ENCODE peak calls at places on chromosomes 1 and 21, in four cellular contexts. G is Calu3, N is tibial nerve, J is lower leg skin. T is an unnamed sample.

GRCh38 chr1:37575692-37576091 is 19.0 kb downstream of the DNALI1 start:
- DNase-seq in G (no peak), N (no peak), J (no peak), T (no peak)

GRCh38 chr1:54971317-54971791 is 9.1 kb upstream of the TMEM61 start:
- DNase-seq in N (no peak), G (peak; percentile 49), J (no peak), T (peak; percentile 83)

GRCh38 chr21:38352536-38353219 is 95.9 kb downstream of the KCNJ15 start:
- DNase-seq in G (peak; percentile 75), N (peak; percentile 45), J (peak; percentile 66), T (peak; percentile 69)

GRCh38 chr1:169484683-169485426 is 889 bp downstream of the SLC19A2 start:
- DNase-seq in N (peak; percentile 18), G (peak; percentile 60), J (peak; percentile 55), T (peak; percentile 25)

GRCh38 chr1:58570094-58570493 is 7.0 kb downstream of the TACSTD2 start:
- DNase-seq in N (no peak), G (no peak), J (no peak), T (no peak)

GRCh38 chr1:228725178-228725577 is 10.1 kb upstream of the RHOU start:
- DNase-seq in N (no peak), G (no peak), J (no peak), T (no peak)

GRCh38 chr1:85343213-85343611 is 66.8 kb upstream of the BCL10 start:
- DNase-seq in N (no peak), J (no peak), G (no peak), T (no peak)

GRCh38 chr1:56339786-56340465 is 239.4 kb downstream of the PLPP3 start:
- DNase-seq in G (no peak), N (no peak), J (no peak), T (no peak)

GRCh38 chr1:43530483-43531452 is at the start of gene PTPRF:
- DNase-seq in N (no peak), G (peak; percentile 83), J (no peak), T (peak; percentile 74)

GRCh38 chr1:178796013-178796412 is 71.0 kb downstream of the RALGPS2 start:
- DNase-seq in G (no peak), N (no peak), J (no peak), T (no peak)

GRCh38 chr1:245791410-245792312 is 636.9 kb downstream of the KIF26B start:
- DNase-seq in G (no peak), N (no peak), J (no peak), T (no peak)

GRCh38 chr1:85374160-85374559 is 90.8 kb downstream of the DDAH1 start:
- DNase-seq in N (no peak), G (peak; percentile 36), J (no peak), T (peak; percentile 85)

GRCh38 chr1:207925210-207925609 is 14.3 kb upstream of the CD34 start:
- DNase-seq in J (peak; percentile 50), N (peak; percentile 26), G (peak; percentile 34), T (no peak)

GRCh38 chr1:228277491-228278431 is 69.9 kb downstream of the OBSCN start:
- DNase-seq in N (no peak), J (no peak), G (no peak), T (no peak)

GRCh38 chr1:216750031-216750627 is 26.9 kb upstream of the ESRRG start:
- DNase-seq in N (no peak), G (peak; percentile 29), J (no peak), T (peak; percentile 34)
- TF ChIP-seq CTCF in N (peak; percentile 61), G (peak; percentile 59), J (no peak), T (peak; percentile 52)

GRCh38 chr21:41817228-41817627 is 50.4 kb upstream of the RIPK4 start:
- DNase-seq in J (peak; percentile 39), G (peak; percentile 71), N (no peak), T (peak; percentile 71)
- TF ChIP-seq CTCF in J (no peak), G (peak; percentile 35), N (peak; percentile 45), T (peak; percentile 71)

DNA sequence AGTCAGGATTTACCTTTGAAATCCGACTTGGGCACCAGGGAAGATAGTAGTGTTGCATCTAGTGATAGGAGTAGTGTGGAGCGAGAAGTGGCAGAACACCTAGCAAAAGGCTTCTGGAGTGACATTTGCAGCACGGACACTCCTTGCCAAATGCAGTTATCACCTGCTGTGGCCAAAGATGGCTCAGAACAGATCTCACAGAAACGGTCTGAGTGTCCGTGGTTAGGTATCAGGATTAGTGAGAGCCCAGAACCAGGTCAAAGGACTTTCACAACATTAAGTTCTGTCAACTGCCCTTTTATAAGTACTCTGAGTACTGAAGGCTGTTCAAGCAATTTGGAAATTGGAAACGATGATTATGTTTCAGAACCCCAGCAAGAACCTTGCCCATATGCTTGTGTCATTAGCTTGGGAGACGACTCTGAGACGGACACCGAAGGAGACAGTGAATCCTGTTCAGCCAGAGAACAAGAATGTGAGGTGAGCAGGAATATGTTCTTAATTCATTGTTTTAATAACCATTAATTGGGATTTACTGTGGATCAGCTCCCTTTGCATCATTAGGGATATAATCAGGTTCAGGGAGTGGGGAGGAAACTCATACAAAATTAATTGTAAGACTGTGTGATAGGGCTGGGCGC is 28.3 kb downstream of the BACH1 start:
- DNase-seq in N (no peak), G (no peak), J (no peak), T (no peak)
- TF ChIP-seq CTCF in N (no peak), G (no peak), J (no peak), T (no peak)

GRCh38 chr1:27149084-27149483 is 5.8 kb downstream of the SLC9A1 start:
- DNase-seq in G (no peak), J (no peak), N (no peak), T (no peak)

GRCh38 chr1:27150641-27151040 is 4.3 kb downstream of the SLC9A1 start:
- DNase-seq in J (no peak), G (no peak), N (no peak), T (no peak)

GRCh38 chr1:27149714-27150113 is 5.2 kb downstream of the SLC9A1 start:
- DNase-seq in N (no peak), G (no peak), J (no peak), T (no peak)

GRCh38 chr1:27148591-27148990 is 6.3 kb downstream of the SLC9A1 start:
- DNase-seq in G (no peak), N (no peak), J (no peak), T (no peak)

GRCh38 chr1:27150183-27150582 is 4.7 kb downstream of the SLC9A1 start:
- DNase-seq in J (no peak), G (no peak), N (no peak), T (no peak)
- TF ChIP-seq CTCF in J (no peak), G (no peak), N (no peak), T (no peak)

GRCh38 chr1:62038594-62039284 is 155.9 kb upstream of the L1TD1 start:
- DNase-seq in N (no peak), G (no peak), J (no peak), T (no peak)
- TF ChIP-seq CTCF in N (no peak), G (peak; percentile 15), J (no peak), T (no peak)

GRCh38 chr1:50084389-50084788 is 24.3 kb upstream of the ELAVL4 start:
- DNase-seq in N (no peak), G (no peak), J (no peak), T (no peak)

GRCh38 chr1:50077273-50077672 is 31.4 kb upstream of the ELAVL4 start:
- DNase-seq in N (no peak), G (no peak), J (no peak), T (no peak)

GRCh38 chr1:50080904-50081586 is 27.7 kb upstream of the ELAVL4 start:
- DNase-seq in J (no peak), N (no peak), G (peak; percentile 49), T (no peak)
- TF ChIP-seq CTCF in J (no peak), N (peak; percentile 9), G (peak; percentile 34), T (no peak)

DNA sequence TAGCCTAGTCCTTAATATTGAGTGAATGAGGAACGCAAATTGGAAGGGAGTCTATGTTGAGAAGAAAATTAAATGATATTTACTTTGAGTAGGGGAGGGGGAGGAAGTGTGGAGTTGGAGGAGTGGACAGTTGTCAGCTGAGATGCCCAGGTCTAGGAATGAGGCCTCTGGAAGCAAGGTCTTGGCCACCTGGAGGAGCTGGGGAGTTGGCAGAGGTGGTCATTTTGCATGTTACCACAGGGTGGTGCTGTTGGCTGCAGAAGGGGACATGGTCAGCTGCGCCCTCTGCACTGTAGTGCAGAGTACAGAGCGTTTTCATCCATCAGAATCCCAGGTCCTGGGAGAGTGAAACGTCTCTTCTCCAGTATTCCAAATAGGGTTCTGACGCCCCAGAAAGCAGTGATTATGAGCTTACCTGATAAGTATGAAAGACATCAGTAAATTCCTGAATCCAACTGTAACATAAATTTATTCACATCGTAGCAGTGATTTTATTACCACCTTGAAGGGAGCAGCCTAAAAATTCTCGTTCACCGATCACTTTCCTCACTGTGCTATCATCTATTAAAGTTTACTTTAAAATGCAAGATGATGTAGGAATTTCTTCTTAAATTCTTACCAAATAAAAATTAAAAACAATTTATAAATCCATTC is 13.8 kb downstream of the PARK7 start:
- DNase-seq in N (peak; percentile 36), G (peak; percentile 83), J (peak; percentile 64), T (peak; percentile 85)
- TF ChIP-seq CTCF in N (peak; percentile 73), G (peak; percentile 88), J (no peak), T (peak; percentile 92)

DNA sequence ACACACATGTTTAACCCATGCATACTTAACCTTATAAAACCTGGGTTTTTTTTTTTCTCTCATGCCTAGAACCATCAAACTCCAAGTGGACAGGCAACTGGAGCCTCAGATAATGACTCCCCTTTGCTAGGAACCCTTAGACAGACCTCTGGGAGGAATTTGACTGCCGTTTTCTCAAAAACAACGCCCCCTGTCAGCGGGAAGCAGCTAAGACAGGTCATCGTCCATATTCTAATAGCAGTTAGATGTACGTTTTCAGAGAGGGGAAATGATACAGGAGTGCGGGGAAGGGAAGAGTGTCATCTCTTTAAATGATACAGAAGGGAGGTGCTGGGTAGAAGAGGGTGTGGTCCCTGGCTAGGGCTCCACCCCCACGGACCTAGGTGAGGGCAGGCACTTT is 34.7 kb downstream of the LRRC3 start:
- DNase-seq in J (no peak), G (no peak), N (no peak), T (no peak)
- TF ChIP-seq CTCF in J (no peak), G (no peak), N (no peak), T (no peak)

DNA sequence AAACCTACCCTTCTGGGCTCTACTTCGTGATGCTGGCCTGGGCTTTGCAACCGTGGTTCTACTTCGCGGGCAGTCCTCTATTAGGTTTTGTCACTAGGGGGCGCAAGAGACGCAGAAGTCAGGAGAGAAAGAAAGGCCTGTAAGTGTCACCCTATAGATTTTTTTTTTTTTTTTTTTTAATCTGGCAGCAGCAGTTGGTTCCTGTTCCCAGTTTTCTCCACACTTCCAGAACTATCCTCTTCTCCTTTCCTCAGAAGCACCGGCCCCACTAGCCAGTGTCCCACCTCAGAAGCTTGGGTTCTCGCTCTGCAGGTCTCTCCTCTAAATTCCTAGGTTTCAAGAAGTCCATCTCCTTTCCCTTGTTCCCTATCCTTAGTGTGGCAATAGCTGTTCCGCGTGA is 9.1 kb upstream of the LCE2D start:
- DNase-seq in G (peak; percentile 82), J (peak; percentile 22), N (no peak), T (peak; percentile 55)
- TF ChIP-seq CTCF in G (peak; percentile 87), J (no peak), N (peak; percentile 33), T (peak; percentile 82)